ENCODE peak calls at places on chromosomes 13 and 19, in five cellular contexts. One of them, this sample, is unnamed.

GRCh38 chr19:10797078-10797477 is 38.9 kb downstream of the TMED1 start:
- DNase-seq in thoracic aorta: no peak
- DNase-seq in sigmoid colon: no peak
- DNase-seq in GM23248: no peak
- DNase-seq in stomach: no peak
- DNase-seq in this sample: no peak

GRCh38 chr13:37640499-37640898 is 41.9 kb upstream of the POSTN start:
- DNase-seq in thoracic aorta: no peak
- DNase-seq in stomach: no peak
- DNase-seq in sigmoid colon: no peak
- DNase-seq in GM23248: peak
- DNase-seq in this sample: no peak

GRCh38 chr19:16581971-16582343 is 9.7 kb upstream of the SLC35E1 start:
- DNase-seq in GM23248: peak
- DNase-seq in stomach: no peak
- DNase-seq in sigmoid colon: no peak
- DNase-seq in thoracic aorta: no peak
- DNase-seq in this sample: no peak

GRCh38 chr19:16274466-16274865 is 50.2 kb upstream of the KLF2 start:
- DNase-seq in stomach: no peak
- DNase-seq in GM23248: peak
- DNase-seq in thoracic aorta: no peak
- DNase-seq in sigmoid colon: no peak
- DNase-seq in this sample: no peak

GRCh38 chr13:108528303-108528702 is 101.1 kb upstream of the MYO16 start:
- DNase-seq in sigmoid colon: no peak
- DNase-seq in stomach: no peak
- DNase-seq in GM23248: no peak
- DNase-seq in thoracic aorta: no peak
- DNase-seq in this sample: no peak

GRCh38 chr19:30023330-30023729 is 81.3 kb downstream of the URI1 start:
- DNase-seq in sigmoid colon: no peak
- DNase-seq in stomach: no peak
- DNase-seq in thoracic aorta: no peak
- DNase-seq in GM23248: no peak
- DNase-seq in this sample: no peak

GRCh38 chr13:85725433-85725832 is 73.8 kb downstream of the SLITRK6 start:
- DNase-seq in stomach: no peak
- DNase-seq in sigmoid colon: no peak
- DNase-seq in thoracic aorta: no peak
- DNase-seq in GM23248: no peak
- DNase-seq in this sample: no peak

GRCh38 chr13:41596190-41596589 is 138.8 kb downstream of the RGCC start:
- DNase-seq in GM23248: no peak
- DNase-seq in sigmoid colon: no peak
- DNase-seq in stomach: no peak
- DNase-seq in thoracic aorta: no peak
- DNase-seq in this sample: no peak

GRCh38 chr13:60402022-60402421 is 5.0 kb downstream of the TDRD3 start:
- DNase-seq in stomach: no peak
- DNase-seq in thoracic aorta: no peak
- DNase-seq in sigmoid colon: no peak
- DNase-seq in GM23248: no peak
- DNase-seq in this sample: no peak

GRCh38 chr19:7673995-7674667 is 2.8 kb upstream of the MCEMP1 start:
- DNase-seq in GM23248: peak
- DNase-seq in thoracic aorta: no peak
- DNase-seq in stomach: peak
- DNase-seq in sigmoid colon: peak
- DNase-seq in this sample: peak

GRCh38 chr19:49361438-49362047 is 673 bp downstream of the TEAD2 start:
- DNase-seq in thoracic aorta: no peak
- DNase-seq in stomach: peak
- DNase-seq in GM23248: peak
- DNase-seq in sigmoid colon: peak
- DNase-seq in this sample: peak

GRCh38 chr19:53867225-53868090 is at the start of gene MYADM:
- DNase-seq in GM23248: peak
- DNase-seq in sigmoid colon: peak
- DNase-seq in stomach: peak
- DNase-seq in thoracic aorta: peak
- DNase-seq in this sample: peak

GRCh38 chr13:30830638-30830965 is 75.5 kb upstream of the MEDAG start:
- DNase-seq in sigmoid colon: no peak
- DNase-seq in thoracic aorta: no peak
- DNase-seq in stomach: no peak
- DNase-seq in GM23248: peak
- DNase-seq in this sample: no peak

GRCh38 chr19:11405846-11406643 is 13.1 kb downstream of the RGL3 start:
- DNase-seq in GM23248: no peak
- DNase-seq in stomach: no peak
- DNase-seq in sigmoid colon: no peak
- DNase-seq in thoracic aorta: no peak
- DNase-seq in this sample: no peak

GRCh38 chr13:76667551-76667950 is 218.7 kb downstream of the KCTD12 start:
- DNase-seq in GM23248: peak
- DNase-seq in stomach: no peak
- DNase-seq in thoracic aorta: no peak
- DNase-seq in sigmoid colon: no peak
- DNase-seq in this sample: no peak

GRCh38 chr13:110345701-110346100 is 38.6 kb downstream of the COL4A2 start:
- DNase-seq in GM23248: no peak
- DNase-seq in stomach: no peak
- DNase-seq in sigmoid colon: no peak
- DNase-seq in thoracic aorta: no peak
- DNase-seq in this sample: no peak

GRCh38 chr13:20882206-20882605 is 20.3 kb downstream of the XPO4 start:
- DNase-seq in stomach: no peak
- DNase-seq in thoracic aorta: no peak
- DNase-seq in GM23248: no peak
- DNase-seq in sigmoid colon: no peak
- DNase-seq in this sample: no peak

GRCh38 chr19:6495947-6496346 is 6.2 kb downstream of the TUBB4A start:
- DNase-seq in stomach: no peak
- DNase-seq in sigmoid colon: no peak
- DNase-seq in thoracic aorta: no peak
- DNase-seq in GM23248: no peak
- DNase-seq in this sample: no peak

This sample was measured in mucosa of descending colon.